ENCODE peak calls at places on chromosomes 6 and 20, in eight cellular contexts. One of them, this sample, is unnamed.

GRCh38 chr6:143742070-143742954 is 64.5 kb downstream of the PHACTR2 start:
- DNase-seq in SK-N-SH: no peak
- DNase-seq in tibial artery: no peak
- DNase-seq in breast epithelium: no peak
- DNase-seq in HCT116: no peak
- DNase-seq in CD4-positive, CD25-positive, alpha-beta regulatory T cell: no peak
- DNase-seq in lung: no peak
- DNase-seq in cardiac muscle cell: no peak
- DNase-seq in this sample: no peak

GRCh38 chr20:63269724-63270123 is 2.9 kb upstream of the ARFGAP1 start:
- DNase-seq in CD4-positive, CD25-positive, alpha-beta regulatory T cell: no peak
- DNase-seq in cardiac muscle cell: no peak
- DNase-seq in tibial artery: no peak
- DNase-seq in HCT116: no peak
- DNase-seq in SK-N-SH: no peak
- DNase-seq in lung: no peak
- DNase-seq in breast epithelium: no peak
- DNase-seq in this sample: no peak

GRCh38 chr6:121810346-121811032 is 375.0 kb downstream of the GJA1 start:
- DNase-seq in CD4-positive, CD25-positive, alpha-beta regulatory T cell: no peak
- DNase-seq in cardiac muscle cell: no peak
- DNase-seq in SK-N-SH: no peak
- DNase-seq in HCT116: no peak
- DNase-seq in lung: no peak
- DNase-seq in breast epithelium: no peak
- DNase-seq in tibial artery: no peak
- DNase-seq in this sample: no peak

GRCh38 chr6:44226368-44227137 is 3.2 kb downstream of the SLC29A1 start:
- DNase-seq in HCT116: no peak
- DNase-seq in CD4-positive, CD25-positive, alpha-beta regulatory T cell: no peak
- DNase-seq in lung: no peak
- DNase-seq in cardiac muscle cell: peak
- DNase-seq in tibial artery: no peak
- DNase-seq in breast epithelium: no peak
- DNase-seq in SK-N-SH: no peak
- DNase-seq in this sample: peak

GRCh38 chr6:36917541-36918193 is 31.9 kb downstream of the C6orf89 start:
- DNase-seq in HCT116: no peak
- DNase-seq in CD4-positive, CD25-positive, alpha-beta regulatory T cell: no peak
- DNase-seq in cardiac muscle cell: no peak
- DNase-seq in tibial artery: peak
- DNase-seq in lung: peak
- DNase-seq in breast epithelium: no peak
- DNase-seq in SK-N-SH: no peak
- DNase-seq in this sample: no peak

GRCh38 chr6:146258206-146258605 is 229.3 kb downstream of the GRM1 start:
- DNase-seq in SK-N-SH: no peak
- DNase-seq in lung: no peak
- DNase-seq in tibial artery: no peak
- DNase-seq in breast epithelium: no peak
- DNase-seq in HCT116: no peak
- DNase-seq in cardiac muscle cell: no peak
- DNase-seq in CD4-positive, CD25-positive, alpha-beta regulatory T cell: no peak
- DNase-seq in this sample: no peak

GRCh38 chr6:168320661-168321060 is 1.1 kb upstream of the DACT2 start:
- DNase-seq in CD4-positive, CD25-positive, alpha-beta regulatory T cell: no peak
- DNase-seq in breast epithelium: no peak
- DNase-seq in cardiac muscle cell: no peak
- DNase-seq in SK-N-SH: no peak
- DNase-seq in lung: no peak
- DNase-seq in HCT116: no peak
- DNase-seq in tibial artery: no peak
- DNase-seq in this sample: no peak

GRCh38 chr6:7911345-7911725 is 747 bp upstream of the TXNDC5 start:
- DNase-seq in SK-N-SH: no peak
- DNase-seq in lung: no peak
- DNase-seq in CD4-positive, CD25-positive, alpha-beta regulatory T cell: no peak
- DNase-seq in tibial artery: no peak
- DNase-seq in breast epithelium: no peak
- DNase-seq in HCT116: no peak
- DNase-seq in cardiac muscle cell: no peak
- DNase-seq in this sample: no peak

GRCh38 chr6:157222201-157222981 is 100.9 kb downstream of the TMEM242 start:
- DNase-seq in breast epithelium: no peak
- DNase-seq in tibial artery: peak
- DNase-seq in SK-N-SH: no peak
- DNase-seq in cardiac muscle cell: no peak
- DNase-seq in lung: no peak
- DNase-seq in CD4-positive, CD25-positive, alpha-beta regulatory T cell: no peak
- DNase-seq in HCT116: no peak
- DNase-seq in this sample: no peak

GRCh38 chr6:148851683-148852556 is 105.1 kb downstream of the UST start:
- DNase-seq in breast epithelium: no peak
- DNase-seq in tibial artery: no peak
- DNase-seq in SK-N-SH: no peak
- DNase-seq in CD4-positive, CD25-positive, alpha-beta regulatory T cell: no peak
- DNase-seq in cardiac muscle cell: no peak
- DNase-seq in lung: no peak
- DNase-seq in HCT116: no peak
- DNase-seq in this sample: no peak

GRCh38 chr6:159044899-159045727 is at the start of gene TAGAP:
- DNase-seq in cardiac muscle cell: no peak
- DNase-seq in lung: peak
- DNase-seq in SK-N-SH: peak
- DNase-seq in breast epithelium: peak
- DNase-seq in tibial artery: peak
- DNase-seq in CD4-positive, CD25-positive, alpha-beta regulatory T cell: peak
- DNase-seq in HCT116: no peak
- DNase-seq in this sample: peak

GRCh38 chr6:8944548-8944947 is 509.2 kb upstream of the SLC35B3 start:
- DNase-seq in cardiac muscle cell: no peak
- DNase-seq in lung: no peak
- DNase-seq in SK-N-SH: no peak
- DNase-seq in CD4-positive, CD25-positive, alpha-beta regulatory T cell: no peak
- DNase-seq in breast epithelium: no peak
- DNase-seq in HCT116: no peak
- DNase-seq in tibial artery: no peak
- DNase-seq in this sample: no peak

GRCh38 chr6:161066511-161066910 is 74.9 kb downstream of the MAP3K4 start:
- DNase-seq in lung: no peak
- DNase-seq in SK-N-SH: no peak
- DNase-seq in cardiac muscle cell: peak
- DNase-seq in HCT116: no peak
- DNase-seq in CD4-positive, CD25-positive, alpha-beta regulatory T cell: no peak
- DNase-seq in breast epithelium: no peak
- DNase-seq in tibial artery: no peak
- DNase-seq in this sample: no peak

GRCh38 chr20:31537116-31537858 is 23.0 kb downstream of the HM13 start:
- DNase-seq in CD4-positive, CD25-positive, alpha-beta regulatory T cell: no peak
- DNase-seq in lung: no peak
- DNase-seq in HCT116: no peak
- DNase-seq in breast epithelium: no peak
- DNase-seq in SK-N-SH: no peak
- DNase-seq in cardiac muscle cell: no peak
- DNase-seq in tibial artery: no peak
- DNase-seq in this sample: no peak

GRCh38 chr20:31536575-31536974 is 22.3 kb downstream of the HM13 start:
- DNase-seq in tibial artery: no peak
- DNase-seq in breast epithelium: no peak
- DNase-seq in CD4-positive, CD25-positive, alpha-beta regulatory T cell: no peak
- DNase-seq in HCT116: no peak
- DNase-seq in SK-N-SH: no peak
- DNase-seq in cardiac muscle cell: no peak
- DNase-seq in lung: no peak
- DNase-seq in this sample: no peak

GRCh38 chr20:31537859-31538245 is 23.6 kb downstream of the HM13 start:
- DNase-seq in HCT116: no peak
- DNase-seq in lung: no peak
- DNase-seq in CD4-positive, CD25-positive, alpha-beta regulatory T cell: no peak
- DNase-seq in breast epithelium: no peak
- DNase-seq in tibial artery: no peak
- DNase-seq in cardiac muscle cell: no peak
- DNase-seq in SK-N-SH: no peak
- DNase-seq in this sample: no peak

GRCh38 chr20:31540406-31540805 is 26.2 kb downstream of the HM13 start:
- DNase-seq in HCT116: no peak
- DNase-seq in cardiac muscle cell: no peak
- DNase-seq in lung: no peak
- DNase-seq in SK-N-SH: no peak
- DNase-seq in CD4-positive, CD25-positive, alpha-beta regulatory T cell: no peak
- DNase-seq in breast epithelium: no peak
- DNase-seq in tibial artery: no peak
- DNase-seq in this sample: no peak

DNA sequence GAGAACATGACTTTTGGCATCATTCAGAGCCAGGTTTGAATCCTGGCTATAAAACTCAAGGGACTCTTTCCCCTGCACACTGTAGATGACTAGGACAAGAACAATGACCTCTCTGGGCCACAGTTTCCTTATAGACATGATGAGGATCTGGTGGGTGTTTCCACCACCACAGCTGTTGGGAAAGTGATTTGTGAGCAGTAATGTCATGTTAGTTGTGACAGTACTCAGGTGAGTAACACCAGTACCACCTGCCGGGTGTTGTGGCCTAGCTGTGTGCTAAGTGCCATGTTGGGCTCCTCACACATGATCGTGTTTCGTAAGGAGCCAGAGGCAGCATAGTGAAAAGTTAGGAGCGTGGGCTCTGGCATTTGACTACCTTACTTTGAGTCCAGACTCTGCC is 24.1 kb downstream of the HM13 start:
- DNase-seq in lung: no peak
- DNase-seq in tibial artery: no peak
- DNase-seq in CD4-positive, CD25-positive, alpha-beta regulatory T cell: no peak
- DNase-seq in cardiac muscle cell: no peak
- DNase-seq in HCT116: no peak
- DNase-seq in SK-N-SH: no peak
- DNase-seq in breast epithelium: no peak
- DNase-seq in this sample: no peak
- H3K27ac ChIP-seq in lung: no peak
- H3K27ac ChIP-seq in tibial artery: no peak
- H3K27ac ChIP-seq in CD4-positive, CD25-positive, alpha-beta regulatory T cell: no peak
- H3K27ac ChIP-seq in cardiac muscle cell: no peak
- H3K27ac ChIP-seq in HCT116: no peak
- H3K27ac ChIP-seq in SK-N-SH: no peak
- H3K27ac ChIP-seq in breast epithelium: no peak
- H3K27ac ChIP-seq in this sample: no peak

DNA sequence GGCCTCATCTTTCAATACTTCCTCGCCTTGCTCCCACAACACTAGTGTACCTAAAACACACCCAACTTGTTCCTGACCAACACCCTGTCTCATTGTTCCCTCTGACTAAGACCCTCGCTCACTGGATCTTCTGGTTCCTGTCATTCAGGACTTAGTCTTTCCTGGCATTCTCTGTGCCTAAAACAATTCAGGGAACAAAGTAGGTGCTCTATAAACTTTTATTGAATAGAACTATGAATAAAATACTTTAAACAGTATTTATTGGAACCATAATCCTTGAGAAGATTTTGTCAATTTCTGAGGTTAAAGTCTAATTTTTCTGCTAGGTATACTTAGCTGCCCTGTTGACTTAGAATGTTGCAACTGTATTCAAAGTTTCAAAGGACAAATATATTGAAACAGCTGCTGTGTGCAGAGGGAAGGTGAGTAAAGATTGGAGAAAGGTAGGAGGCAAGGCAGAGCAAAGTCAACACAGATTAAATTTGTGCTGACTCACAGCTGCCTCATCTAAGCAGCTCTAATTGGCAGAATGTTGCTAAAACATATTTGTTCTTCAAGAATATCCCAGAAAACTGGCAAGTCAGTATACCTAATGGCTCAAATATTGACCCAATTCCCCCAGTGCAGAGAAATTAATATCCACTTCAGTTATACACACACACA is 37.6 kb downstream of the GSTA2 start:
- DNase-seq in cardiac muscle cell: no peak
- DNase-seq in HCT116: no peak
- DNase-seq in lung: no peak
- DNase-seq in CD4-positive, CD25-positive, alpha-beta regulatory T cell: no peak
- DNase-seq in SK-N-SH: no peak
- DNase-seq in breast epithelium: no peak
- DNase-seq in tibial artery: no peak
- DNase-seq in this sample: no peak
- H3K27ac ChIP-seq in cardiac muscle cell: no peak
- H3K27ac ChIP-seq in HCT116: no peak
- H3K27ac ChIP-seq in lung: no peak
- H3K27ac ChIP-seq in CD4-positive, CD25-positive, alpha-beta regulatory T cell: no peak
- H3K27ac ChIP-seq in SK-N-SH: no peak
- H3K27ac ChIP-seq in breast epithelium: peak
- H3K27ac ChIP-seq in tibial artery: peak
- H3K27ac ChIP-seq in this sample: no peak

GRCh38 chr6:53394704-53395103 is 46.0 kb upstream of the ELOVL5 start:
- DNase-seq in HCT116: no peak
- DNase-seq in lung: no peak
- DNase-seq in SK-N-SH: no peak
- DNase-seq in breast epithelium: no peak
- DNase-seq in tibial artery: no peak
- DNase-seq in CD4-positive, CD25-positive, alpha-beta regulatory T cell: no peak
- DNase-seq in cardiac muscle cell: no peak
- DNase-seq in this sample: no peak

GRCh38 chr6:53398541-53399344 is 50.0 kb upstream of the ELOVL5 start:
- DNase-seq in tibial artery: no peak
- DNase-seq in cardiac muscle cell: no peak
- DNase-seq in lung: no peak
- DNase-seq in SK-N-SH: no peak
- DNase-seq in breast epithelium: no peak
- DNase-seq in CD4-positive, CD25-positive, alpha-beta regulatory T cell: no peak
- DNase-seq in HCT116: no peak
- DNase-seq in this sample: no peak

GRCh38 chr6:53395986-53396385 is 47.2 kb upstream of the ELOVL5 start:
- DNase-seq in lung: no peak
- DNase-seq in cardiac muscle cell: no peak
- DNase-seq in CD4-positive, CD25-positive, alpha-beta regulatory T cell: no peak
- DNase-seq in SK-N-SH: no peak
- DNase-seq in breast epithelium: no peak
- DNase-seq in HCT116: no peak
- DNase-seq in tibial artery: no peak
- DNase-seq in this sample: no peak

DNA sequence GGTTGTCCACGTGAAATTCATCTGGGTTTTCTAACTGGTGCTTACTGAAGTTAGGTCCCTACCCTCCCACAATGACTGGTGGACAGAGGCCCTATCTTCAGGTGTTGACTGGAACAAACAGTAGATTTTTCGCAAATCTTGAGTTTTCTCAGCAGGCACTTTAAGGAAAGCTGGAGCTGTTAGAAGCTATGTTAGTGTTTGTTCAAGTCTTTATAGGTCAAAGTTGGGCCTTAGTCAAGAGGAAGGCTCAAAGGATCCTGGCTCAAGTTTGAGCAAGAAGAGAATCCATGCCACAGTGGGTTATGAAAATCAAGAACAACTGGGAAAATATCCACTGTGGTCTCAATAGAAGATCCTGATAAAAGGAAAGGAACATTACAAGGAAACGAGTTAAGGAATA is 48.5 kb upstream of the ELOVL5 start:
- DNase-seq in cardiac muscle cell: no peak
- DNase-seq in HCT116: no peak
- DNase-seq in tibial artery: no peak
- DNase-seq in SK-N-SH: no peak
- DNase-seq in lung: no peak
- DNase-seq in breast epithelium: no peak
- DNase-seq in CD4-positive, CD25-positive, alpha-beta regulatory T cell: no peak
- DNase-seq in this sample: no peak
- H3K27ac ChIP-seq in cardiac muscle cell: no peak
- H3K27ac ChIP-seq in HCT116: no peak
- H3K27ac ChIP-seq in tibial artery: no peak
- H3K27ac ChIP-seq in SK-N-SH: no peak
- H3K27ac ChIP-seq in lung: no peak
- H3K27ac ChIP-seq in breast epithelium: no peak
- H3K27ac ChIP-seq in CD4-positive, CD25-positive, alpha-beta regulatory T cell: no peak
- H3K27ac ChIP-seq in this sample: no peak

GRCh38 chr6:1082040-1082935 is 229.6 kb upstream of the FOXQ1 start:
- DNase-seq in tibial artery: no peak
- DNase-seq in SK-N-SH: no peak
- DNase-seq in lung: no peak
- DNase-seq in breast epithelium: no peak
- DNase-seq in HCT116: no peak
- DNase-seq in CD4-positive, CD25-positive, alpha-beta regulatory T cell: no peak
- DNase-seq in cardiac muscle cell: no peak
- DNase-seq in this sample: no peak
- H3K27ac ChIP-seq in tibial artery: no peak
- H3K27ac ChIP-seq in SK-N-SH: no peak
- H3K27ac ChIP-seq in lung: no peak
- H3K27ac ChIP-seq in breast epithelium: no peak
- H3K27ac ChIP-seq in HCT116: no peak
- H3K27ac ChIP-seq in CD4-positive, CD25-positive, alpha-beta regulatory T cell: no peak
- H3K27ac ChIP-seq in cardiac muscle cell: no peak
- H3K27ac ChIP-seq in this sample: no peak